ENCODE peak calls at places on chromosome 13, in seven cellular contexts. Z is PC-9, S is foreskin fibroblast, N is cardiac muscle cell, P is lower lobe of right lung, E is omental fat pad, Y is mucosa of descending colon. D is an unnamed sample.
A peak's percentile ranks its signal among the peaks of the same experiment; 100 is the strongest.

GRCh38 chr13:65479692-65480091 is 1750.4 kb downstream of the PCDH9 start:
- DNase-seq in P (no peak), N (no peak), E (no peak), S (no peak), Z (no peak), Y (no peak), D (no peak)

GRCh38 chr13:58302349-58302748 is 670.8 kb downstream of the PCDH17 start:
- DNase-seq in Y (no peak), N (no peak), P (no peak), E (no peak), Z (no peak), S (no peak), D (no peak)

GRCh38 chr13:22926176-22927007 is 254.4 kb upstream of the SGCG start:
- DNase-seq in P (peak; percentile 79), N (peak; percentile 84), S (peak; percentile 31), Y (peak; percentile 81), Z (no peak), E (no peak), D (no peak)

GRCh38 chr13:32225494-32225931 is 89.7 kb downstream of the ZAR1L start:
- DNase-seq in P (no peak), N (peak; percentile 36), Z (no peak), S (peak; percentile 64), E (no peak), Y (no peak), D (no peak)

GRCh38 chr13:44848956-44849748 is 140.1 kb downstream of the NUFIP1 start:
- DNase-seq in Z (no peak), P (no peak), Y (no peak), E (no peak), N (no peak), S (peak; percentile 35), D (no peak)

GRCh38 chr13:23321534-23322241 is 111.8 kb downstream of the SACS start:
- DNase-seq in S (peak; percentile 97), N (peak; percentile 93), P (no peak), Z (no peak), Y (no peak), E (no peak), D (no peak)

GRCh38 chr13:22278336-22278929 is 607.6 kb downstream of the FGF9 start:
- DNase-seq in E (peak; percentile 35), S (no peak), Y (no peak), Z (no peak), N (peak; percentile 10), P (no peak), D (no peak)

GRCh38 chr13:110045919-110046318 is 259.5 kb upstream of the IRS2 start:
- DNase-seq in E (no peak), N (no peak), Z (no peak), P (no peak), S (no peak), Y (no peak), D (no peak)

GRCh38 chr13:44221657-44222056 is 152.0 kb upstream of the SERP2 start:
- DNase-seq in E (no peak), S (no peak), P (no peak), Z (no peak), N (no peak), Y (no peak), D (no peak)

GRCh38 chr13:21742041-21742440 is 71.2 kb downstream of the FGF9 start:
- DNase-seq in E (no peak), P (no peak), N (no peak), Y (no peak), S (no peak), Z (no peak), D (no peak)

GRCh38 chr13:44796597-44797517 is 192.4 kb downstream of the NUFIP1 start:
- DNase-seq in N (no peak), P (no peak), Z (no peak), Y (no peak), S (no peak), E (no peak), D (no peak)

GRCh38 chr13:24491853-24492252 is 20.7 kb downstream of the PARP4 start:
- DNase-seq in Z (no peak), S (no peak), P (no peak), E (no peak), Y (no peak), N (peak; percentile 50), D (no peak)

GRCh38 chr13:111897178-111897845 is 169.6 kb upstream of the SOX1 start:
- DNase-seq in Z (no peak), P (no peak), S (no peak), E (no peak), Y (no peak), N (no peak), D (no peak)

GRCh38 chr13:110135977-110136597 is 170.9 kb downstream of the COL4A1 start:
- DNase-seq in N (no peak), E (no peak), Y (no peak), Z (no peak), S (no peak), P (no peak), D (no peak)

GRCh38 chr13:94987869-94988268 is 275.5 kb upstream of the SOX21 start:
- DNase-seq in Z (no peak), E (no peak), N (no peak), S (peak; percentile 40), Y (no peak), P (no peak), D (no peak)

GRCh38 chr13:94987081-94987480 is 274.7 kb upstream of the SOX21 start:
- DNase-seq in S (no peak), Y (no peak), P (no peak), E (no peak), Z (no peak), N (peak; percentile 22), D (no peak)

GRCh38 chr13:94992277-94992989 is 280.1 kb upstream of the SOX21 start:
- DNase-seq in E (no peak), Z (no peak), Y (no peak), S (no peak), P (no peak), N (peak; percentile 76), D (no peak)

GRCh38 chr13:94984974-94985373 is 272.6 kb upstream of the SOX21 start:
- DNase-seq in P (no peak), Y (no peak), N (no peak), S (no peak), Z (no peak), E (no peak), D (no peak)

DNA sequence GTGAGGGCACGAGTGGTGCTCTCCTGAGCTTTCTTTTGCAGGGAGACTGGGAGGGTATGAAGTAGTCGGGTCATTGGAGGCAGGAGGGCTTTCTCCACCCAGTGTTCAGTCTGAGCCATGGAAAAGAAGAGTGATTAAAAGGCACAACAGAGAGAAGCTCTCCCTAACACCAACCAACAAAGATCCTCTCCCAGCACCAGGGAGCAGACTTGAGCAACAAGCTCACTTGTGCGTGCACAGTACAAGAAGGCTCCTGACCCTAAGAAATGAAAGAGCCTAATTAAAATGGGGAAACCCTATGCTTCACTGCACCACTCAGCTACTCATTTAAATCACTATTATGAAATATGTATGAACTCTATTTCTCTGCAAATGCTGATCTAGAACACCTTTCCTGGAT is 276.3 kb upstream of the SOX21 start:
- DNase-seq in Y (no peak), S (no peak), Z (no peak), P (no peak), N (peak; percentile 23), E (no peak), D (no peak)
- TF ChIP-seq CTCF in Y (no peak), S (no peak), Z (no peak), P (no peak), N (peak; percentile 17), E (no peak), D (no peak)

GRCh38 chr13:33514362-33514761 is 228.8 kb upstream of the STARD13 start:
- DNase-seq in N (no peak), P (no peak), Z (no peak), Y (no peak), S (no peak), E (no peak), D (no peak)
- TF ChIP-seq CTCF in N (no peak), P (no peak), Z (no peak), Y (no peak), S (no peak), E (no peak), D (no peak)

DNA sequence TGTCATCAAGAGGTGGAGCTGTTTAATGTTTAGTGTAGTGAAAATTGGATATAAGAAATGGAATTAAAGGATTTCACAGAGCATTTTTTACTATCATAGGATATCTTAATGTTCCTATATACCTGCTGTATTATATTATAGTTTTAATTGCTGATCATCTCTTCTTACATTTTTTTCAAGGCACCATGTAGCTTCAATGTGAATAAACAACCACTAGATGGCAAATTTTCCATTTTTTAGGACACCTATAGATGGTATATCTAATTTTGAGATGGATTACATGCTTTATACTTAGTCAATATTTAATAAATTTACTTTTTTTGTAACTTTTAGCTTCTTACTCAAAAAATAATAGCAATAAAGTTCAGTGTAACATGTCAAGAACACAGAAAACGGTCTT is 9.0 kb upstream of the ATXN8OS start:
- DNase-seq in N (no peak), P (no peak), S (no peak), Y (no peak), E (no peak), Z (no peak), D (no peak)
- TF ChIP-seq CTCF in N (no peak), P (no peak), S (no peak), Y (no peak), E (no peak), Z (peak; percentile 64), D (no peak)

DNA sequence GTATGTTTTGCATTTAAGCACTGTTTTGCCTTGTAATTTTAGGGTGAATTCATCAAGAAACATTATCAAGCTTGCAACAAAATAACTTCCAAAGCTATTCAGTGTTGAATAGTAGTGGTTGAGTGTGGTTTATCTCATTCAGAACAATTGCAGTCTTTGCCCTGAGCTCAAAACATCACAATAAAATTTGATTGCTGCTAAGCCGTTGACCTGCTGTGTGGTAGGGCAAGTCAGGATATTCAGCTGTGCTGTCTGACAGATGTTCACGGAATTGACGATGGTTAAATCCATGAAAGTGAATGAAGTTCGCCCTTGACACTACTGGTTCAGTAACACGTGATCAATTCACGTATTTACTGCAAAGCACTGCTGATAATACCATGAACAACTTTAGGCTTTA is 66.9 kb downstream of the GJA3 start:
- DNase-seq in E (no peak), Z (no peak), P (no peak), S (no peak), Y (no peak), N (no peak), D (no peak)
- TF ChIP-seq CTCF in E (no peak), Z (no peak), P (no peak), S (no peak), Y (no peak), N (no peak), D (no peak)

GRCh38 chr13:77815330-77815729 is 103.3 kb downstream of the EDNRB start:
- DNase-seq in N (peak; percentile 9), E (no peak), P (no peak), S (no peak), Z (no peak), Y (no peak), D (no peak)

GRCh38 chr13:77810891-77811290 is 107.7 kb downstream of the EDNRB start:
- DNase-seq in N (no peak), E (no peak), P (no peak), Z (no peak), S (no peak), Y (no peak), D (no peak)

GRCh38 chr13:77811981-77812380 is 106.7 kb downstream of the EDNRB start:
- DNase-seq in E (no peak), N (no peak), S (no peak), Z (no peak), P (no peak), Y (no peak), D (no peak)

GRCh38 chr13:77810430-77810829 is 108.2 kb downstream of the EDNRB start:
- DNase-seq in S (peak; percentile 11), E (no peak), N (peak; percentile 39), Y (no peak), P (no peak), Z (peak; percentile 43), D (no peak)
- TF ChIP-seq CTCF in S (peak; percentile 16), E (no peak), N (no peak), Y (no peak), P (peak; percentile 53), Z (peak; percentile 54), D (no peak)